ENCODE peak calls at places on chromosomes 6 and 20, in ten cellular contexts. One of them, this sample, is unnamed.

GRCh38 chr6:150697515-150697914 is 97.8 kb downstream of the PLEKHG1 start:
- DNase-seq in IMR-90: no peak
- DNase-seq in transverse colon: no peak
- DNase-seq in tibial nerve: no peak
- DNase-seq in A549: no peak
- DNase-seq in thyroid gland: no peak
- DNase-seq in sigmoid colon: no peak
- DNase-seq in heart left ventricle: no peak
- DNase-seq in HCT116: no peak
- DNase-seq in esophagus muscularis mucosa: no peak
- DNase-seq in this sample: no peak

GRCh38 chr6:163226836-163227485 is 187.6 kb upstream of the QKI start:
- DNase-seq in IMR-90: no peak
- DNase-seq in transverse colon: no peak
- DNase-seq in tibial nerve: no peak
- DNase-seq in A549: no peak
- DNase-seq in thyroid gland: no peak
- DNase-seq in sigmoid colon: no peak
- DNase-seq in heart left ventricle: no peak
- DNase-seq in HCT116: no peak
- DNase-seq in esophagus muscularis mucosa: peak; percentile 74
- DNase-seq in this sample: no peak

GRCh38 chr6:41638801-41639555 is 710 bp downstream of the MDFI start:
- DNase-seq in IMR-90: no peak
- DNase-seq in transverse colon: no peak
- DNase-seq in tibial nerve: no peak
- DNase-seq in A549: no peak
- DNase-seq in thyroid gland: no peak
- DNase-seq in sigmoid colon: peak; percentile 67
- DNase-seq in heart left ventricle: peak; percentile 56
- DNase-seq in HCT116: no peak
- DNase-seq in esophagus muscularis mucosa: no peak
- DNase-seq in this sample: no peak

GRCh38 chr20:17993546-17993945 is 24.7 kb downstream of the MGME1 start:
- DNase-seq in IMR-90: no peak
- DNase-seq in transverse colon: no peak
- DNase-seq in tibial nerve: no peak
- DNase-seq in A549: no peak
- DNase-seq in thyroid gland: no peak
- DNase-seq in sigmoid colon: no peak
- DNase-seq in heart left ventricle: no peak
- DNase-seq in HCT116: no peak
- DNase-seq in esophagus muscularis mucosa: no peak
- DNase-seq in this sample: no peak

GRCh38 chr6:35181313-35181932 is 32.3 kb upstream of the SCUBE3 start:
- DNase-seq in IMR-90: peak; percentile 64
- DNase-seq in transverse colon: no peak
- DNase-seq in tibial nerve: no peak
- DNase-seq in A549: no peak
- DNase-seq in thyroid gland: peak; percentile 90
- DNase-seq in sigmoid colon: peak; percentile 69
- DNase-seq in heart left ventricle: no peak
- DNase-seq in HCT116: no peak
- DNase-seq in esophagus muscularis mucosa: no peak
- DNase-seq in this sample: no peak

GRCh38 chr20:62524486-62524885 is 48.7 kb upstream of the GATA5 start:
- DNase-seq in IMR-90: peak; percentile 6
- DNase-seq in transverse colon: no peak
- DNase-seq in tibial nerve: no peak
- DNase-seq in A549: no peak
- DNase-seq in thyroid gland: no peak
- DNase-seq in sigmoid colon: no peak
- DNase-seq in heart left ventricle: no peak
- DNase-seq in HCT116: no peak
- DNase-seq in esophagus muscularis mucosa: no peak
- DNase-seq in this sample: no peak

GRCh38 chr6:81762132-81762531 is 9.7 kb upstream of the TENT5A start:
- DNase-seq in IMR-90: peak; percentile 37
- DNase-seq in transverse colon: no peak
- DNase-seq in tibial nerve: no peak
- DNase-seq in A549: no peak
- DNase-seq in thyroid gland: no peak
- DNase-seq in sigmoid colon: no peak
- DNase-seq in heart left ventricle: no peak
- DNase-seq in HCT116: no peak
- DNase-seq in esophagus muscularis mucosa: no peak
- DNase-seq in this sample: no peak

GRCh38 chr6:551405-551804 is 105.5 kb downstream of the HUS1B start:
- DNase-seq in IMR-90: peak; percentile 51
- DNase-seq in transverse colon: no peak
- DNase-seq in tibial nerve: no peak
- DNase-seq in A549: no peak
- DNase-seq in thyroid gland: no peak
- DNase-seq in sigmoid colon: no peak
- DNase-seq in heart left ventricle: no peak
- DNase-seq in HCT116: no peak
- DNase-seq in esophagus muscularis mucosa: no peak
- DNase-seq in this sample: no peak

GRCh38 chr20:47760686-47761477 is 24.4 kb downstream of the SULF2 start:
- DNase-seq in IMR-90: no peak
- DNase-seq in transverse colon: no peak
- DNase-seq in tibial nerve: no peak
- DNase-seq in A549: no peak
- DNase-seq in thyroid gland: no peak
- DNase-seq in sigmoid colon: no peak
- DNase-seq in heart left ventricle: no peak
- DNase-seq in HCT116: no peak
- DNase-seq in esophagus muscularis mucosa: no peak
- DNase-seq in this sample: no peak

GRCh38 chr6:45946352-45946751 is 69.3 kb downstream of the CLIC5 start:
- DNase-seq in IMR-90: peak; percentile 72
- DNase-seq in transverse colon: no peak
- DNase-seq in tibial nerve: peak; percentile 26
- DNase-seq in A549: no peak
- DNase-seq in thyroid gland: peak; percentile 40
- DNase-seq in sigmoid colon: peak; percentile 67
- DNase-seq in heart left ventricle: no peak
- DNase-seq in HCT116: no peak
- DNase-seq in esophagus muscularis mucosa: no peak
- DNase-seq in this sample: no peak

GRCh38 chr6:78850621-78851020 is 16.7 kb upstream of the IRAK1BP1 start:
- DNase-seq in IMR-90: no peak
- DNase-seq in transverse colon: no peak
- DNase-seq in tibial nerve: no peak
- DNase-seq in A549: no peak
- DNase-seq in thyroid gland: no peak
- DNase-seq in sigmoid colon: no peak
- DNase-seq in heart left ventricle: no peak
- DNase-seq in HCT116: no peak
- DNase-seq in esophagus muscularis mucosa: no peak
- DNase-seq in this sample: no peak

GRCh38 chr20:31764641-31765305 is 25.7 kb downstream of the TPX2 start:
- DNase-seq in IMR-90: peak; percentile 70
- DNase-seq in transverse colon: no peak
- DNase-seq in tibial nerve: no peak
- DNase-seq in A549: no peak
- DNase-seq in thyroid gland: no peak
- DNase-seq in sigmoid colon: no peak
- DNase-seq in heart left ventricle: no peak
- DNase-seq in HCT116: no peak
- DNase-seq in esophagus muscularis mucosa: no peak
- DNase-seq in this sample: no peak

GRCh38 chr6:41637179-41638001 is 878 bp upstream of the MDFI start:
- DNase-seq in IMR-90: no peak
- DNase-seq in transverse colon: no peak
- DNase-seq in tibial nerve: no peak
- DNase-seq in A549: no peak
- DNase-seq in thyroid gland: no peak
- DNase-seq in sigmoid colon: no peak
- DNase-seq in heart left ventricle: no peak
- DNase-seq in HCT116: no peak
- DNase-seq in esophagus muscularis mucosa: no peak
- DNase-seq in this sample: no peak

DNA sequence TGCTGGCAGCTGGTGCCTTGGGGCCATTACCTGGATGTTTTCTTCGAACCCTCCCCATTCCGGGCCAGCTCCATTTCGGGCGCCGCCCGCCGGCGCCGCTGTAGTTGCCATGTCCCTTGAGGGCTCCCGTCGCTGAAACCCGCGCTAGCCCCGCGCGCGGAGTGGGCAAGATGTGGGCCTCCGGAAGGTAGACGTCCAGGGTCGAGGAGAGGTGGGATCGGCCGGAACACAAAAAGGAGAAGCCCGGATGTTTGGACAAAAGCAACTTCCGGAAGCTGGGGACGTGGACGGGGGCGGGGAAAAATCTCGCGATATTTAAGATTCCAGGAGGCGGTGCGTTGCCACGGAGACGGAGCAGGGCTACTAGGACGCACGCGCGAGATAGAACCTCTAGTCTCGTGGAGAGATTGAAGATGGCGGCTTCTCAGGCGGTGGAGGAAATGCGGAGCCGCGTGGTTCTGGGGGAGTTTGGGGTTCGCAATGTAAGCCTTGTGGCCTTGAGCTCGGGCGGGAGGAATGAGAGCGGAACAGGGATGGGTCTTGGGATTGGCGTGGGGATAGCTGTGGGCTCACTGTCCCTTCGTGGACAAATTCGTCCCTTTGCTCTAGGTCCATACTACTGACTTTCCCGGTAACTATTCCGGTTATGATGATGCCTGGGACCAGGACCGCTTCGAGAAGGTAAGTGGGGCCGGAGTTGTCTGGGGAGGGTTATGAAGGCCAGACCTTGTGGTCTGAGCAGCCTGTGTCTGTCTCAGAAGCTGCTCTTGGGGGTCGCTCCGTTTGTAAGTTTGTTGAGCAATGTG is at the start of the genes POLR1C and YIPF3:
- DNase-seq in IMR-90: peak; percentile 97
- DNase-seq in transverse colon: peak; percentile 98
- DNase-seq in tibial nerve: peak; percentile 95
- DNase-seq in A549: peak; percentile 81
- DNase-seq in thyroid gland: peak; percentile 98
- DNase-seq in sigmoid colon: peak; percentile 99
- DNase-seq in heart left ventricle: peak; percentile 96
- DNase-seq in HCT116: peak; percentile 98
- DNase-seq in esophagus muscularis mucosa: peak; percentile 99
- DNase-seq in this sample: peak; percentile 93
- TF ChIP-seq POLR2A in IMR-90: peak; percentile 90
- TF ChIP-seq POLR2A in transverse colon: peak; percentile 70
- TF ChIP-seq POLR2A in tibial nerve: no peak
- TF ChIP-seq POLR2A in A549: peak; percentile 86
- TF ChIP-seq POLR2A in thyroid gland: peak; percentile 77
- TF ChIP-seq POLR2A in sigmoid colon: peak; percentile 45
- TF ChIP-seq POLR2A in heart left ventricle: no peak
- TF ChIP-seq POLR2A in HCT116: peak; percentile 92
- TF ChIP-seq POLR2A in esophagus muscularis mucosa: no peak
- TF ChIP-seq POLR2A in this sample: peak; percentile 98

GRCh38 chr6:99390896-99391295 is 3.1 kb downstream of the COQ3 start:
- DNase-seq in IMR-90: no peak
- DNase-seq in transverse colon: no peak
- DNase-seq in tibial nerve: no peak
- DNase-seq in A549: no peak
- DNase-seq in thyroid gland: no peak
- DNase-seq in sigmoid colon: no peak
- DNase-seq in heart left ventricle: no peak
- DNase-seq in HCT116: no peak
- DNase-seq in esophagus muscularis mucosa: no peak
- DNase-seq in this sample: no peak

GRCh38 chr6:99393366-99393697 is 663 bp downstream of the COQ3 start:
- DNase-seq in IMR-90: no peak
- DNase-seq in transverse colon: no peak
- DNase-seq in tibial nerve: no peak
- DNase-seq in A549: no peak
- DNase-seq in thyroid gland: no peak
- DNase-seq in sigmoid colon: no peak
- DNase-seq in heart left ventricle: no peak
- DNase-seq in HCT116: no peak
- DNase-seq in esophagus muscularis mucosa: no peak
- DNase-seq in this sample: peak; percentile 2

DNA sequence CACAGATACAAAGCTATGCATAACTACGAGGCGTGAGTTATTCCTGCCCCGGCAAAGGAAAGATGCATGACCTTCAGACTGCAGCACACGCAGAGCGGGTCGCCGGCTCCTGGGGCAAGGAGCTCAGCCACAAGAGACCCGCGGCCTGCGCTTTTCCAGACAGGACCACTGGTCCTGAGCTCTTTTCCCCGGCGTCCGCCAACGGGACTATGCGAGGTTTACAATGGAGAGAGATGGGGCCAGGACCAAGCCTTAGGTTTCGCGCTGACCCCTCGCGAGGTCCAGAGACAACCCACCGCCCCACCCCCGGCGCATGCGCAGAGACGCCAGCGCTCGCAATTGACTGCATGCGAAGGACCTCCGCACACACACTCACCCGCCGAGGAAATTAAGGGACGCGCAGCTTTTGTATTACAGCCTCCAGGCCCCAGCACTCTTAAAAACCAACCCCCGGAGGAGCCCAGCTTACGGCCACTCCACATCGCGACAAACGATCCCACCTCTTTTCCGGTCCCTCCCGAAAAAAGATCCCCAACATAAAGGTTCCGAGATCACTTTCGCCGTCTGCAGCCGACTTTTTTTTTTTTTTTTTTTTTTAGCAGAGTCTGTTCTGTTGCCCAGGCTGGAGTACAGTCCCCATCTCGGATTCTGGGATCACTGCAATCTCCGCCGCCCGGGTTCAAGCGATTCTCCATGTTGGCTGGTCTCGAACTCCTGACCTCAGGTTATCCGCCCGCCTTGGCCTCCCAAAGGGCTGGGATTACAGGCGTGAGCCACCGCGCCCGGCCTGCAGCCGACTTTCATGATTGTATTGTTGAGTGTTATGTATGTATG is at the start of gene COQ3:
- DNase-seq in IMR-90: peak; percentile 71
- DNase-seq in transverse colon: peak; percentile 68
- DNase-seq in tibial nerve: peak; percentile 23
- DNase-seq in A549: peak; percentile 80
- DNase-seq in thyroid gland: peak; percentile 66
- DNase-seq in sigmoid colon: peak; percentile 76
- DNase-seq in heart left ventricle: peak; percentile 87
- DNase-seq in HCT116: peak; percentile 57
- DNase-seq in esophagus muscularis mucosa: no peak
- DNase-seq in this sample: peak; percentile 66
- TF ChIP-seq POLR2A in IMR-90: peak; percentile 77
- TF ChIP-seq POLR2A in transverse colon: peak; percentile 25
- TF ChIP-seq POLR2A in tibial nerve: no peak
- TF ChIP-seq POLR2A in A549: peak; percentile 43
- TF ChIP-seq POLR2A in thyroid gland: no peak
- TF ChIP-seq POLR2A in sigmoid colon: no peak
- TF ChIP-seq POLR2A in heart left ventricle: no peak
- TF ChIP-seq POLR2A in HCT116: peak; percentile 72
- TF ChIP-seq POLR2A in esophagus muscularis mucosa: no peak
- TF ChIP-seq POLR2A in this sample: peak; percentile 72

GRCh38 chr6:44254201-44254956 is 2.9 kb downstream of the SLC35B2 start:
- DNase-seq in IMR-90: no peak
- DNase-seq in transverse colon: no peak
- DNase-seq in tibial nerve: no peak
- DNase-seq in A549: no peak
- DNase-seq in thyroid gland: no peak
- DNase-seq in sigmoid colon: no peak
- DNase-seq in heart left ventricle: no peak
- DNase-seq in HCT116: no peak
- DNase-seq in esophagus muscularis mucosa: no peak
- DNase-seq in this sample: no peak
- TF ChIP-seq POLR2A in IMR-90: peak; percentile 15
- TF ChIP-seq POLR2A in transverse colon: no peak
- TF ChIP-seq POLR2A in tibial nerve: no peak
- TF ChIP-seq POLR2A in A549: peak; percentile 19
- TF ChIP-seq POLR2A in thyroid gland: no peak
- TF ChIP-seq POLR2A in sigmoid colon: no peak
- TF ChIP-seq POLR2A in heart left ventricle: no peak
- TF ChIP-seq POLR2A in HCT116: no peak
- TF ChIP-seq POLR2A in esophagus muscularis mucosa: no peak
- TF ChIP-seq POLR2A in this sample: peak; percentile 65

GRCh38 chr20:44310664-44311639 is at the start of gene FITM2:
- DNase-seq in IMR-90: peak; percentile 96
- DNase-seq in transverse colon: peak; percentile 99
- DNase-seq in tibial nerve: peak; percentile 97
- DNase-seq in A549: peak; percentile 96
- DNase-seq in thyroid gland: peak; percentile 99
- DNase-seq in sigmoid colon: peak; percentile 99
- DNase-seq in heart left ventricle: peak; percentile 100
- DNase-seq in HCT116: peak; percentile 93
- DNase-seq in esophagus muscularis mucosa: peak; percentile 99
- DNase-seq in this sample: peak; percentile 99
- TF ChIP-seq POLR2A in IMR-90: peak; percentile 26
- TF ChIP-seq POLR2A in transverse colon: peak; percentile 53
- TF ChIP-seq POLR2A in tibial nerve: no peak
- TF ChIP-seq POLR2A in A549: peak; percentile 88
- TF ChIP-seq POLR2A in thyroid gland: peak; percentile 68
- TF ChIP-seq POLR2A in sigmoid colon: no peak
- TF ChIP-seq POLR2A in heart left ventricle: no peak
- TF ChIP-seq POLR2A in HCT116: peak; percentile 46
- TF ChIP-seq POLR2A in esophagus muscularis mucosa: no peak
- TF ChIP-seq POLR2A in this sample: no peak

This sample was measured in GM12891.